ENCODE peak calls at places on chromosomes 13 and 19, in eight cellular contexts. S, M, I, U, G, E, A and R are unnamed samples.

GRCh38 chr13:77265336-77265735 is 61.6 kb downstream of the MYCBP2 start:
- DNase-seq in U (no peak), S (no peak), I (no peak), M (no peak), G (no peak), E (no peak), A (no peak), R (no peak)

GRCh38 chr19:1440418-1440801 is 2.2 kb downstream of the RPS15 start:
- DNase-seq in E (no peak), A (no peak), M (no peak), S (no peak), U (no peak), I (no peak), G (no peak), R (no peak)

GRCh38 chr19:1924320-1924961 is 16.5 kb upstream of the CSNK1G2 start:
- DNase-seq in I (no peak), E (no peak), U (no peak), G (no peak), M (no peak), A (no peak), S (no peak), R (no peak)

GRCh38 chr13:28728642-28729041 is 9.9 kb upstream of the SLC46A3 start:
- DNase-seq in S (no peak), I (no peak), U (no peak), M (no peak), E (no peak), G (no peak), A (no peak), R (no peak)

GRCh38 chr19:12983091-12983490 is 12.2 kb upstream of the NFIX start:
- DNase-seq in G (no peak), S (no peak), M (no peak), I (no peak), A (no peak), E (no peak), U (no peak), R (no peak)

GRCh38 chr19:18922228-18922985 is 2.9 kb downstream of the DDX49 start:
- DNase-seq in S (no peak), U (no peak), M (no peak), A (no peak), E (no peak), G (peak), I (no peak), R (no peak)

GRCh38 chr13:76825415-76825814 is 60.8 kb downstream of the KCTD12 start:
- DNase-seq in G (no peak), U (no peak), E (no peak), S (no peak), M (no peak), I (no peak), A (no peak), R (no peak)

GRCh38 chr19:19372656-19373416 is 32.6 kb upstream of the GATAD2A start:
- DNase-seq in U (no peak), E (peak), I (peak), G (peak), A (no peak), M (no peak), S (no peak), R (peak)

GRCh38 chr13:113843063-113843654 is 20.7 kb downstream of the GAS6 start:
- DNase-seq in S (no peak), A (no peak), G (peak), I (no peak), E (no peak), U (no peak), M (no peak), R (no peak)

GRCh38 chr13:33918199-33918932 is 100.4 kb downstream of the RFC3 start:
- DNase-seq in I (no peak), M (peak), A (no peak), E (peak), G (no peak), S (no peak), U (peak), R (no peak)